ENCODE peak calls at places on chromosomes 3 and 15, in four cellular contexts. One of them, this sample, is unnamed.

GRCh38 chr15:95017950-95018349 is 786.6 kb downstream of the MCTP2 start:
- DNase-seq in neuronal stem cell: no peak
- DNase-seq in DND-41: no peak
- DNase-seq in cardiac muscle cell: peak; percentile 57
- DNase-seq in this sample: no peak

GRCh38 chr3:46482632-46483311 is 15.0 kb upstream of the RTP3 start:
- DNase-seq in neuronal stem cell: no peak
- DNase-seq in DND-41: no peak
- DNase-seq in cardiac muscle cell: no peak
- DNase-seq in this sample: no peak

GRCh38 chr15:99718421-99718820 is 14.8 kb downstream of the LYSMD4 start:
- DNase-seq in neuronal stem cell: no peak
- DNase-seq in DND-41: no peak
- DNase-seq in cardiac muscle cell: no peak
- DNase-seq in this sample: no peak

GRCh38 chr15:77841376-77841775 is 208.7 kb upstream of the LINGO1 start:
- DNase-seq in neuronal stem cell: no peak
- DNase-seq in DND-41: no peak
- DNase-seq in cardiac muscle cell: no peak
- DNase-seq in this sample: no peak

GRCh38 chr15:98954411-98954810 is 53.2 kb downstream of the PGPEP1L start:
- DNase-seq in neuronal stem cell: no peak
- DNase-seq in DND-41: peak; percentile 77
- DNase-seq in cardiac muscle cell: no peak
- DNase-seq in this sample: no peak

GRCh38 chr3:59769132-59769531 is 719.3 kb upstream of the CFAP20DC start:
- DNase-seq in neuronal stem cell: no peak
- DNase-seq in DND-41: no peak
- DNase-seq in cardiac muscle cell: no peak
- DNase-seq in this sample: no peak

GRCh38 chr3:141333796-141334626 is 34.3 kb upstream of the ZBTB38 start:
- DNase-seq in neuronal stem cell: no peak
- DNase-seq in DND-41: no peak
- DNase-seq in cardiac muscle cell: no peak
- DNase-seq in this sample: no peak

GRCh38 chr3:178500631-178501030 is 35.6 kb upstream of the KCNMB2 start:
- DNase-seq in neuronal stem cell: no peak
- DNase-seq in DND-41: no peak
- DNase-seq in cardiac muscle cell: no peak
- DNase-seq in this sample: no peak

GRCh38 chr3:151686257-151686656 is 47.5 kb upstream of the AADACL2 start:
- DNase-seq in neuronal stem cell: no peak
- DNase-seq in DND-41: no peak
- DNase-seq in cardiac muscle cell: no peak
- DNase-seq in this sample: no peak

GRCh38 chr15:63381301-63382192 is at the start of gene CA12:
- DNase-seq in neuronal stem cell: peak; percentile 38
- DNase-seq in DND-41: no peak
- DNase-seq in cardiac muscle cell: peak; percentile 44
- DNase-seq in this sample: no peak

GRCh38 chr3:100072328-100073048 is 41.8 kb downstream of the FILIP1L start:
- DNase-seq in neuronal stem cell: no peak
- DNase-seq in DND-41: peak; percentile 39
- DNase-seq in cardiac muscle cell: no peak
- DNase-seq in this sample: no peak

GRCh38 chr3:184338538-184338945 is 1.1 kb downstream of the FAM131A start:
- DNase-seq in neuronal stem cell: peak; percentile 88
- DNase-seq in DND-41: no peak
- DNase-seq in cardiac muscle cell: peak; percentile 32
- DNase-seq in this sample: no peak

GRCh38 chr15:88752956-88753355 is 50.3 kb upstream of the ACAN start:
- DNase-seq in neuronal stem cell: no peak
- DNase-seq in DND-41: no peak
- DNase-seq in cardiac muscle cell: no peak
- DNase-seq in this sample: no peak

GRCh38 chr3:138348107-138348949 is at the start of gene MRAS:
- DNase-seq in neuronal stem cell: peak; percentile 76
- DNase-seq in DND-41: no peak
- DNase-seq in cardiac muscle cell: peak; percentile 97
- DNase-seq in this sample: peak; percentile 25

GRCh38 chr15:71237456-71238188 is 122.4 kb downstream of the THSD4 start:
- DNase-seq in neuronal stem cell: no peak
- DNase-seq in DND-41: no peak
- DNase-seq in cardiac muscle cell: peak; percentile 15
- DNase-seq in this sample: no peak

GRCh38 chr3:53836084-53836872 is 9.9 kb downstream of the CHDH start:
- DNase-seq in neuronal stem cell: no peak
- DNase-seq in DND-41: no peak
- DNase-seq in cardiac muscle cell: no peak
- DNase-seq in this sample: no peak

GRCh38 chr15:66497502-66498455 is at the start of gene SNAPC5:
- DNase-seq in neuronal stem cell: peak; percentile 93
- DNase-seq in DND-41: peak; percentile 95
- DNase-seq in cardiac muscle cell: peak; percentile 98
- DNase-seq in this sample: peak; percentile 96

DNA sequence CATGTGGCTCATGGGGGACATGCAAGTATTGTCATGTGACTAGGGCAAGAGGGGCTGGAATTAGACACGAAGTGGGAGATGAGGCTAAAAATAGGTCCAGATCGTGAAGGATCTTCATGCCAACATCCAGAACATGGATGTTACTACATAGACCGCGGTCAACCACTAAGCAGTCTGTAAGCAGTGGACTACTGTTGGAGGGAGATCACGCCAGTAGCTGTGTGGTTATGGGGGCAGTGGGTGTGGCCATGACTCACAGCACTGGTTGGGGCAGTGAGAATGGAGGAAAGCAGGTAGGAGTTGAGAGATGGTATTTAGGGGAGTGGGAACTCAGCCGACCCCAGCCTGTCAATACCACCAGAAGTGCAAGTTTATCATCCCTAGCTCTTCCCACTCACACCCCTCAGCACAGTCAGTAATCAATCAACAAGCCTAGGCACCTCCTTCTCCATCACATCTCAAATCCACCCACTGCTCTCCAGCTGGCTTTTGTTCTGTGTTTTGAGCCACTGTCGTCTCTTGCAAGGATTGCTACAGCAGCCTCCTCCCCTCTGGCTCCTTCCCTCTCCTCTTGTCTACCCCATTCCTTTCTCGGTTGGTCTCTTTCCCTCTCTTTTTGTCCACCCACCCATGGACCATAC is 107.2 kb upstream of the ABHD17C start:
- DNase-seq in neuronal stem cell: no peak
- DNase-seq in DND-41: no peak
- DNase-seq in cardiac muscle cell: no peak
- DNase-seq in this sample: no peak
- H3K27me3 ChIP-seq in neuronal stem cell: no peaks in the 10 kb centered on the region
- H3K27me3 ChIP-seq in DND-41: no peaks in the 10 kb centered on the region
- H3K27me3 ChIP-seq in cardiac muscle cell: no peaks in the 10 kb centered on the region
- H3K27me3 ChIP-seq in this sample: no peaks in the 10 kb centered on the region

DNA sequence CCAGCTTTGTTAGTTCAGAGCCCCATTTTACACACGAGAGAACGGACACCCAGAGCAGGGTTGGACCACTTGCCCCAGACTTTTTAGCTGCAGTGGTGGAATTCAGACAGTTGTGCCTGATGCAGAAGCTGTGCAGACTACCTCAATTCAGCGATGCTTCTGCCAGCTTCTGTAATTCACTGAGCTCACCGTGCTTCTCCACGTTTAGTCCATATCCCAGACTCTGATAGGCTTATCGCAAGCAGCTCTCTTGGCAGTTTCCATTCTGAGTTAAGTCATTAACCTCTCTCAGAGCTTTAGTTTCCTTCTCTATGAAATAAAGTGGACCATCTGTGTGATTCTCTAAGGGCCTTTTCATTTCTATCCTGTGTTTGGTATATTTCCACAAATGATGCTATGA is 37.0 kb downstream of the ABHD17C start:
- DNase-seq in neuronal stem cell: no peak
- DNase-seq in DND-41: no peak
- DNase-seq in cardiac muscle cell: no peak
- DNase-seq in this sample: no peak
- H3K27ac ChIP-seq in neuronal stem cell: no peak overlapping the region
- H3K27ac ChIP-seq in DND-41: no peak overlapping the region
- H3K27ac ChIP-seq in cardiac muscle cell: no peak overlapping the region
- H3K27ac ChIP-seq in this sample: no peak overlapping the region

GRCh38 chr15:55588070-55588817 is at the start of gene PYGO1:
- DNase-seq in neuronal stem cell: peak; percentile 71
- DNase-seq in DND-41: peak; percentile 34
- DNase-seq in cardiac muscle cell: peak; percentile 83
- DNase-seq in this sample: peak; percentile 11
- H3K27me3 ChIP-seq in neuronal stem cell: peaks cover 3% of the 10 kb centered on the region
- H3K27me3 ChIP-seq in DND-41: peaks cover 15% of the 10 kb centered on the region
- H3K27me3 ChIP-seq in cardiac muscle cell: no peaks in the 10 kb centered on the region
- H3K27me3 ChIP-seq in this sample: peaks cover 19% of the 10 kb centered on the region

DNA sequence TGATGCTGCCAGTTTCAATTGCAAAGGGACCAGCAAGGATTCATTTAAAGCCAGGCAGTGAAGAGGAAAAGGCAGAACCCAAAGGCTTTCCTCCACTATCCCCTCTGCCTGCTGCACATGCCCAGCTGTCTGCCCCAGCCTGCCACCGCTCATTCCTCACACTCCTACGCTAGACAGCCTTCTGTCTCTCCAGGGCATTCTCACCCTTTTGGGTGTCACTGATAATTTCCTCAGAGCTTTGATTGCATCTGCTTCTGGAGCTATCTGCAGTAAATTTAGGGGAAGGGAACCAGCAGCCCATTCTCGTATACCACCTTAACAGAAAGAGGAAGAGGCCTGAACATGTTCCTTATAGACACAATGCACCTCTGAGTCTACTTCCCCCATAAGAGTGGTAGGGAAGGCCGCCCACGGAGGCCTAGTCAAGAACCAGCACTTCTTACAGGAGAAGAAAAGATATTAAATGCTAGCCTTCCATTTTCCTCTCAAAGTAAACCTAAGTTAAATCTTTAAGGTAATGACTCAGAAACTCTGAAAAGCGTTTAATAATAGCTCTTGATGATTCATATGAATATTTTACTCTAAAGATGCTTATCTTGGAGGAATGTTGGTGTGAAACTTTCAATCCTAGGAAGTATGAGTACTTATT is 20.9 kb downstream of the NUDT16 start:
- DNase-seq in neuronal stem cell: no peak
- DNase-seq in DND-41: no peak
- DNase-seq in cardiac muscle cell: no peak
- DNase-seq in this sample: no peak
- H3K27ac ChIP-seq in neuronal stem cell: no peak overlapping the region
- H3K27ac ChIP-seq in DND-41: no peak overlapping the region
- H3K27ac ChIP-seq in cardiac muscle cell: no peak overlapping the region
- H3K27ac ChIP-seq in this sample: no peak overlapping the region

GRCh38 chr15:74124196-74124595 is 6.2 kb upstream of the ISLR2 start:
- DNase-seq in neuronal stem cell: no peak
- DNase-seq in DND-41: no peak
- DNase-seq in cardiac muscle cell: no peak
- DNase-seq in this sample: no peak
- H3K27me3 ChIP-seq in neuronal stem cell: peaks cover 24% of the 10 kb centered on the region
- H3K27me3 ChIP-seq in DND-41: no peaks in the 10 kb centered on the region
- H3K27me3 ChIP-seq in cardiac muscle cell: peaks cover 40% of the 10 kb centered on the region
- H3K27me3 ChIP-seq in this sample: peaks cover 5% of the 10 kb centered on the region

GRCh38 chr3:129371041-129371826 is 57.2 kb downstream of the EFCAB12 start:
- DNase-seq in neuronal stem cell: no peak
- DNase-seq in DND-41: no peak
- DNase-seq in cardiac muscle cell: no peak
- DNase-seq in this sample: no peak
- H3K27ac ChIP-seq in neuronal stem cell: no peak overlapping the region
- H3K27ac ChIP-seq in DND-41: no peak overlapping the region
- H3K27ac ChIP-seq in cardiac muscle cell: no peak overlapping the region
- H3K27ac ChIP-seq in this sample: no peak overlapping the region

DNA sequence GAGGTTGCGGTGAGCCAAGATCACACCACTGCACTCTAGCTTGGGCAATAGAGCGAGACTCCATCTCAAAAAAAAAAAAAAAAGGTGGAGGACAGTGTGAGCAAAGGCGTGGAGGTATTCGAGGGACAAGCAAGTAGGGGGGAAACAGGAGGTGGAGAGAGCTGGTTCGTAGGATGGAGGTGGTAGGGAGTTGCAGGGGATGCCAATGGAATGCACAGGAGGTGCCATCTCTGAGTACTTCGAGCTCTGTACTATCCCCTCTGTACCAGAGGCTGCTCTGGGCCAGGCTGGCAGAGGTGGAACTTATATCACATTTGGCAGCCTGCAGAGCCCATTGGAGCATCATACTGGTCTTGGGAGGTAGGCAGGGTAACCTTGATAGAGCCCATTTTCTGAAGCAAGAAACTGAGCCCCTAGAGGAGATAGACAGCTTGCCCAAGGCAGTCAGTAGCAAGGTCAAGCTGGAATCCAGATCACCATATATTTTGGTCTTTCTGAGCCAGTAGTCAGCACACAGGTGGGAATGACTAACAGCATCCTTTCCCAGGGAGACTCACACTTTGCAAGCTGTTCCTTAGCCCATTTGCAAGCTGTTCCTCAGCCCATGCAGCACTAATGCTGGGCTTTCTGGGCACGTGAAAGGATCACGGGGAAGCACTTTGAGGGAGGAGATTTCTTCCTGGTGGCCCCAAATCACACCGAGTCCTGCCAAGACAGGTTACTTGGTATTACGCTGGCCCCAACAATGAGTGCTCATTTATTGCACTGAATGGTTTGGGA is 9.2 kb upstream of the CCDC33 start:
- DNase-seq in neuronal stem cell: no peak
- DNase-seq in DND-41: no peak
- DNase-seq in cardiac muscle cell: no peak
- DNase-seq in this sample: no peak
- H3K27me3 ChIP-seq in neuronal stem cell: no peaks in the 10 kb centered on the region
- H3K27me3 ChIP-seq in DND-41: peaks cover 8% of the 10 kb centered on the region
- H3K27me3 ChIP-seq in cardiac muscle cell: no peaks in the 10 kb centered on the region
- H3K27me3 ChIP-seq in this sample: no peaks in the 10 kb centered on the region